ENCODE peak calls at places on chromosomes 7 and 10, in eight cellular contexts. J, A, N, M, F, P, H and L are unnamed samples.

GRCh38 chr10:21925851-21926250 is 77.7 kb downstream of the DNAJC1 start:
- DNase-seq in J (no peak), A (no peak), N (no peak), M (no peak), F (no peak), P (no peak), H (no peak), L (no peak)

GRCh38 chr10:10613654-10614244 is 403.9 kb upstream of the CELF2 start:
- DNase-seq in J (no peak), A (peak), N (no peak), M (no peak), F (no peak), P (no peak), H (no peak), L (no peak)

GRCh38 chr7:116569737-116570136 is 44.9 kb downstream of the CAV1 start:
- DNase-seq in J (no peak), A (peak), N (no peak), M (no peak), F (no peak), P (no peak), H (peak), L (no peak)

GRCh38 chr7:55193245-55193644 is 171.9 kb upstream of the LANCL2 start:
- DNase-seq in J (no peak), A (no peak), N (no peak), M (no peak), F (no peak), P (no peak), H (no peak), L (no peak)

GRCh38 chr10:16948335-16948734 is 131.1 kb upstream of the RSU1 start:
- DNase-seq in J (no peak), A (no peak), N (no peak), M (no peak), F (peak), P (no peak), H (no peak), L (no peak)

GRCh38 chr10:73529089-73529832 is 33.4 kb upstream of the PPP3CB start:
- DNase-seq in J (peak), A (peak), N (peak), M (no peak), F (peak), P (peak), H (peak), L (peak)

GRCh38 chr7:106870528-106870927 is 5.4 kb downstream of the PIK3CG start:
- DNase-seq in J (no peak), A (no peak), N (no peak), M (no peak), F (no peak), P (no peak), H (no peak), L (no peak)

GRCh38 chr7:37225255-37226012 is 223.2 kb downstream of the ELMO1 start:
- DNase-seq in J (no peak), A (no peak), N (peak), M (no peak), F (no peak), P (no peak), H (no peak), L (no peak)

GRCh38 chr7:129796186-129796775 is 156.5 kb downstream of the UBE2H start:
- DNase-seq in J (no peak), A (no peak), N (no peak), M (no peak), F (no peak), P (no peak), H (no peak), L (no peak)

GRCh38 chr10:119201233-119201632 is 6.1 kb upstream of the GRK5 start:
- DNase-seq in J (no peak), A (no peak), N (no peak), M (no peak), F (no peak), P (no peak), H (no peak), L (no peak)

GRCh38 chr10:133357293-133358151 is at the start of gene FUOM:
- DNase-seq in J (no peak), A (no peak), N (peak), M (peak), F (peak), P (no peak), H (peak), L (no peak)

GRCh38 chr7:28203498-28204240 is 23.1 kb upstream of the JAZF1 start:
- DNase-seq in J (no peak), A (no peak), N (no peak), M (no peak), F (no peak), P (no peak), H (no peak), L (no peak)

GRCh38 chr7:151235091-151235787 is 3.0 kb downstream of the CHPF2 start:
- DNase-seq in J (no peak), A (no peak), N (no peak), M (no peak), F (no peak), P (no peak), H (no peak), L (no peak)

GRCh38 chr7:83413425-83413824 is 235.5 kb downstream of the SEMA3E start:
- DNase-seq in J (no peak), A (no peak), N (no peak), M (no peak), F (no peak), P (no peak), H (peak), L (no peak)

GRCh38 chr7:129187681-129188371 is 607 bp upstream of the SMO start:
- DNase-seq in J (no peak), A (no peak), N (no peak), M (no peak), F (no peak), P (no peak), H (no peak), L (no peak)

GRCh38 chr7:151306374-151306773 is 35.2 kb upstream of the NUB1 start:
- DNase-seq in J (no peak), A (no peak), N (no peak), M (no peak), F (no peak), P (no peak), H (no peak), L (no peak)

GRCh38 chr7:71511361-71511807 is 379.4 kb downstream of the GALNT17 start:
- DNase-seq in J (no peak), A (no peak), N (no peak), M (no peak), F (no peak), P (peak), H (no peak), L (no peak)

GRCh38 chr10:48898426-48898825 is 41.2 kb downstream of the LRRC18 start:
- DNase-seq in J (no peak), A (no peak), N (no peak), M (no peak), F (no peak), P (no peak), H (no peak), L (no peak)

GRCh38 chr10:15789793-15790525 is 70.2 kb upstream of the ITGA8 start:
- DNase-seq in J (no peak), A (peak), N (no peak), M (no peak), F (no peak), P (no peak), H (peak), L (no peak)

GRCh38 chr7:23020742-23021401 is 6.9 kb upstream of the HYCC1 start:
- DNase-seq in J (no peak), A (peak), N (no peak), M (no peak), F (no peak), P (no peak), H (peak), L (no peak)